ENCODE peak calls at places on chromosome 2, in six cellular contexts. A is HTR-8/SVneo, O is dorsolateral prefrontal cortex, R is NCI-H1436 treated with DMSO at 0.1 percent for 48 hours, Z is NCI-H1417, S is upper lobe of right lung. F is an unnamed sample.

GRCh38 chr2:187527262-187527661 is 27.0 kb downstream of the TFPI start:
- DNase-seq in A (no peak), O (no peak), R (no peak), Z (no peak), S (no peak), F (no peak)

GRCh38 chr2:41495050-41495449 is 552.8 kb upstream of the PKDCC start:
- DNase-seq in A (no peak), O (no peak), R (no peak), Z (no peak), S (no peak), F (no peak)

GRCh38 chr2:170512271-170512670 is 202.9 kb upstream of the SP5 start:
- DNase-seq in A (no peak), O (peak), R (no peak), Z (no peak), S (no peak), F (no peak)

GRCh38 chr2:85945576-85945975 is 56.8 kb upstream of the ST3GAL5 start:
- DNase-seq in A (no peak), O (no peak), R (no peak), Z (no peak), S (no peak), F (no peak)

GRCh38 chr2:211867845-211868361 is 670.7 kb downstream of the ERBB4 start:
- DNase-seq in A (peak), O (no peak), R (no peak), Z (no peak), S (no peak), F (no peak)

GRCh38 chr2:65818873-65819451 is 386.6 kb upstream of the SPRED2 start:
- DNase-seq in A (no peak), O (no peak), R (no peak), Z (no peak), S (no peak), F (no peak)

GRCh38 chr2:203341741-203342310 is 13.6 kb downstream of the ABI2 start:
- DNase-seq in A (no peak), O (no peak), R (no peak), Z (no peak), S (no peak), F (no peak)

GRCh38 chr2:128381001-128381938 is 62.6 kb upstream of the HS6ST1 start:
- DNase-seq in A (no peak), O (no peak), R (peak), Z (peak), S (peak), F (peak)

GRCh38 chr2:42969231-42970150 is 177.1 kb upstream of the HAAO start:
- DNase-seq in A (peak), O (no peak), R (no peak), Z (no peak), S (no peak), F (no peak)

GRCh38 chr2:67561411-67561965 is 164.4 kb downstream of the ETAA1 start:
- DNase-seq in A (peak), O (no peak), R (no peak), Z (peak), S (no peak), F (peak)

GRCh38 chr2:237966565-237967462 is at the start of gene UBE2F:
- DNase-seq in A (peak), O (peak), R (peak), Z (peak), S (peak), F (peak)

GRCh38 chr2:63029058-63029457 is 21.6 kb upstream of the OTX1 start:
- DNase-seq in A (no peak), O (no peak), R (no peak), Z (no peak), S (no peak), F (no peak)

GRCh38 chr2:192126426-192126825 is 68.3 kb downstream of the TMEFF2 start:
- DNase-seq in A (no peak), O (no peak), R (no peak), Z (no peak), S (no peak), F (no peak)

GRCh38 chr2:223846524-223846923 is 9.1 kb upstream of the AP1S3 start:
- DNase-seq in A (peak), O (no peak), R (no peak), Z (no peak), S (no peak), F (no peak)

GRCh38 chr2:128374001-128374710 is 55.5 kb upstream of the HS6ST1 start:
- DNase-seq in A (peak), O (peak), R (no peak), Z (no peak), S (peak), F (no peak)

GRCh38 chr2:178990533-178991241 is 59.2 kb downstream of the CCDC141 start:
- DNase-seq in A (no peak), O (no peak), R (no peak), Z (no peak), S (no peak), F (no peak)